ENCODE peak calls at places on chromosomes 12 and 14, in nine cellular contexts. One of them, this sample, is unnamed.

GRCh38 chr14:73752297-73752992 is 38.3 kb upstream of the PNMA1 start:
- DNase-seq in activated T-helper 1 cell treated with Interleukin-2 at 50 U/mL for 16 hours: no peak
- DNase-seq in GDM1: no peak
- DNase-seq in fibroblast of the conjunctiva: peak; percentile 79
- DNase-seq in COR-L47: no peak
- DNase-seq in left colon: peak; percentile 82
- DNase-seq in hepatocyte: no peak
- DNase-seq in AML-193: no peak
- DNase-seq in RWPE1: no peak
- DNase-seq in this sample: no peak

GRCh38 chr12:111643428-111643826 is 42.3 kb downstream of the BRAP start:
- DNase-seq in activated T-helper 1 cell treated with Interleukin-2 at 50 U/mL for 16 hours: no peak
- DNase-seq in GDM1: no peak
- DNase-seq in fibroblast of the conjunctiva: no peak
- DNase-seq in COR-L47: peak; percentile 16
- DNase-seq in left colon: peak; percentile 31
- DNase-seq in hepatocyte: peak; percentile 55
- DNase-seq in AML-193: no peak
- DNase-seq in RWPE1: no peak
- DNase-seq in this sample: no peak

GRCh38 chr12:4274396-4274959 is 916 bp downstream of the CCND2 start:
- DNase-seq in activated T-helper 1 cell treated with Interleukin-2 at 50 U/mL for 16 hours: no peak
- DNase-seq in GDM1: no peak
- DNase-seq in fibroblast of the conjunctiva: no peak
- DNase-seq in COR-L47: no peak
- DNase-seq in left colon: peak; percentile 55
- DNase-seq in hepatocyte: peak; percentile 40
- DNase-seq in AML-193: no peak
- DNase-seq in RWPE1: peak; percentile 27
- DNase-seq in this sample: no peak

GRCh38 chr12:106135075-106135474 is 3.7 kb downstream of the NUAK1 start:
- DNase-seq in activated T-helper 1 cell treated with Interleukin-2 at 50 U/mL for 16 hours: no peak
- DNase-seq in GDM1: no peak
- DNase-seq in fibroblast of the conjunctiva: no peak
- DNase-seq in COR-L47: no peak
- DNase-seq in left colon: no peak
- DNase-seq in hepatocyte: no peak
- DNase-seq in AML-193: no peak
- DNase-seq in RWPE1: no peak
- DNase-seq in this sample: no peak

GRCh38 chr14:61145903-61146411 is 135.2 kb downstream of the TMEM30B start:
- DNase-seq in activated T-helper 1 cell treated with Interleukin-2 at 50 U/mL for 16 hours: no peak
- DNase-seq in GDM1: no peak
- DNase-seq in fibroblast of the conjunctiva: peak; percentile 77
- DNase-seq in COR-L47: peak; percentile 85
- DNase-seq in left colon: no peak
- DNase-seq in hepatocyte: peak; percentile 34
- DNase-seq in AML-193: no peak
- DNase-seq in RWPE1: no peak
- DNase-seq in this sample: no peak

GRCh38 chr12:2998789-2999264 is 39.6 kb downstream of the TEAD4 start:
- DNase-seq in activated T-helper 1 cell treated with Interleukin-2 at 50 U/mL for 16 hours: no peak
- DNase-seq in GDM1: no peak
- DNase-seq in fibroblast of the conjunctiva: peak; percentile 43
- DNase-seq in COR-L47: no peak
- DNase-seq in left colon: no peak
- DNase-seq in hepatocyte: no peak
- DNase-seq in AML-193: no peak
- DNase-seq in RWPE1: peak; percentile 12
- DNase-seq in this sample: no peak

GRCh38 chr12:9786726-9787339 is 26.1 kb upstream of the CD69 start:
- DNase-seq in activated T-helper 1 cell treated with Interleukin-2 at 50 U/mL for 16 hours: no peak
- DNase-seq in GDM1: no peak
- DNase-seq in fibroblast of the conjunctiva: no peak
- DNase-seq in COR-L47: no peak
- DNase-seq in left colon: no peak
- DNase-seq in hepatocyte: no peak
- DNase-seq in AML-193: no peak
- DNase-seq in RWPE1: no peak
- DNase-seq in this sample: no peak

GRCh38 chr12:126353604-126354003 is 1288.4 kb downstream of the AACS start:
- DNase-seq in activated T-helper 1 cell treated with Interleukin-2 at 50 U/mL for 16 hours: no peak
- DNase-seq in GDM1: no peak
- DNase-seq in fibroblast of the conjunctiva: no peak
- DNase-seq in COR-L47: no peak
- DNase-seq in left colon: no peak
- DNase-seq in hepatocyte: no peak
- DNase-seq in AML-193: no peak
- DNase-seq in RWPE1: peak; percentile 22
- DNase-seq in this sample: no peak

GRCh38 chr12:52871291-52871961 is 22.6 kb upstream of the KRT78 start:
- DNase-seq in activated T-helper 1 cell treated with Interleukin-2 at 50 U/mL for 16 hours: no peak
- DNase-seq in GDM1: no peak
- DNase-seq in fibroblast of the conjunctiva: peak; percentile 78
- DNase-seq in COR-L47: no peak
- DNase-seq in left colon: peak; percentile 61
- DNase-seq in hepatocyte: peak; percentile 58
- DNase-seq in AML-193: no peak
- DNase-seq in RWPE1: peak; percentile 93
- DNase-seq in this sample: no peak

GRCh38 chr12:73612571-73612970 is 925.1 kb upstream of the ATXN7L3B start:
- DNase-seq in activated T-helper 1 cell treated with Interleukin-2 at 50 U/mL for 16 hours: no peak
- DNase-seq in GDM1: no peak
- DNase-seq in fibroblast of the conjunctiva: no peak
- DNase-seq in COR-L47: no peak
- DNase-seq in left colon: no peak
- DNase-seq in hepatocyte: peak; percentile 53
- DNase-seq in AML-193: no peak
- DNase-seq in RWPE1: no peak
- DNase-seq in this sample: peak; percentile 40

GRCh38 chr12:101172316-101172715 is 37.7 kb downstream of the SLC5A8 start:
- DNase-seq in activated T-helper 1 cell treated with Interleukin-2 at 50 U/mL for 16 hours: no peak
- DNase-seq in GDM1: no peak
- DNase-seq in fibroblast of the conjunctiva: no peak
- DNase-seq in COR-L47: no peak
- DNase-seq in left colon: no peak
- DNase-seq in hepatocyte: peak; percentile 9
- DNase-seq in AML-193: peak; percentile 41
- DNase-seq in RWPE1: no peak
- DNase-seq in this sample: no peak

GRCh38 chr14:106691601-106692291 is 1165.4 kb downstream of the TMEM121 start:
- DNase-seq in activated T-helper 1 cell treated with Interleukin-2 at 50 U/mL for 16 hours: peak; percentile 23
- DNase-seq in GDM1: no peak
- DNase-seq in fibroblast of the conjunctiva: no peak
- DNase-seq in COR-L47: no peak
- DNase-seq in left colon: peak; percentile 58
- DNase-seq in hepatocyte: peak; percentile 4
- DNase-seq in AML-193: peak; percentile 10
- DNase-seq in RWPE1: no peak
- DNase-seq in this sample: no peak

GRCh38 chr12:56257491-56258067 is 605 bp downstream of the ANKRD52 start:
- DNase-seq in activated T-helper 1 cell treated with Interleukin-2 at 50 U/mL for 16 hours: no peak
- DNase-seq in GDM1: no peak
- DNase-seq in fibroblast of the conjunctiva: no peak
- DNase-seq in COR-L47: peak; percentile 33
- DNase-seq in left colon: peak; percentile 41
- DNase-seq in hepatocyte: peak; percentile 61
- DNase-seq in AML-193: no peak
- DNase-seq in RWPE1: peak; percentile 67
- DNase-seq in this sample: peak; percentile 34